ENCODE peak calls at places on chromosomes 2 and 18, in nine cellular contexts. Z is adrenal gland, W is ovary, E is spleen, V is Peyer's patch, L is gastrocnemius medialis, N is prostate gland, D is thyroid gland, Q is heart left ventricle. Y is an unnamed sample.

GRCh38 chr2:182870227-182870626 is 3.8 kb upstream of the FRZB start:
- DNase-seq in L (no peak), W (no peak), E (no peak), N (no peak), V (no peak), Q (no peak), Z (no peak), D (no peak), Y (no peak)

GRCh38 chr2:23138686-23139085 is 246.3 kb upstream of the KLHL29 start:
- DNase-seq in Z (no peak), L (no peak), E (no peak), Q (no peak), V (no peak), N (no peak), W (no peak), D (no peak), Y (no peak)

GRCh38 chr2:198177040-198177439 is 372.6 kb downstream of the PLCL1 start:
- DNase-seq in L (no peak), E (no peak), W (no peak), N (no peak), V (no peak), D (no peak), Z (no peak), Q (no peak), Y (no peak)

GRCh38 chr2:190837417-190837816 is 43.2 kb upstream of the GLS start:
- DNase-seq in D (no peak), Q (no peak), L (no peak), E (no peak), W (no peak), N (no peak), V (no peak), Z (no peak), Y (no peak)

GRCh38 chr2:160367887-160368286 is 125.7 kb downstream of the RBMS1 start:
- DNase-seq in L (peak), D (no peak), E (no peak), Z (no peak), Q (no peak), W (no peak), N (peak), V (no peak), Y (no peak)

GRCh38 chr18:76340410-76340809 is 154.6 kb downstream of the ZNF516 start:
- DNase-seq in Z (no peak), N (no peak), V (no peak), E (no peak), Q (no peak), D (no peak), L (no peak), W (no peak), Y (no peak)

GRCh38 chr2:140808816-140809215 is 1322.0 kb downstream of the LRP1B start:
- DNase-seq in L (no peak), D (no peak), Z (no peak), V (no peak), E (no peak), W (no peak), N (no peak), Q (no peak), Y (no peak)

GRCh38 chr2:171688129-171688465 is 828 bp downstream of the DYNC1I2 start:
- DNase-seq in Q (no peak), Z (no peak), E (no peak), L (no peak), D (no peak), W (no peak), N (peak), V (no peak), Y (no peak)

GRCh38 chr2:191836853-191837769 is 9.8 kb downstream of the CAVIN2 start:
- DNase-seq in D (peak), N (no peak), V (no peak), Z (no peak), W (no peak), Q (no peak), L (no peak), E (no peak), Y (no peak)

GRCh38 chr2:191838526-191838925 is 8.4 kb downstream of the CAVIN2 start:
- DNase-seq in E (no peak), Z (no peak), Q (no peak), V (no peak), W (no peak), D (no peak), L (no peak), N (no peak), Y (no peak)

GRCh38 chr2:191840916-191841315 is 6.0 kb downstream of the CAVIN2 start:
- DNase-seq in Q (no peak), Z (no peak), E (no peak), L (no peak), W (no peak), D (no peak), N (no peak), V (no peak), Y (no peak)

GRCh38 chr2:191836471-191836852 is 10.4 kb downstream of the CAVIN2 start:
- DNase-seq in L (no peak), Q (no peak), D (no peak), E (no peak), Z (no peak), N (no peak), W (no peak), V (no peak), Y (no peak)

GRCh38 chr2:191839918-191840804 is 6.7 kb downstream of the CAVIN2 start:
- DNase-seq in D (no peak), Q (no peak), V (no peak), N (no peak), E (no peak), Z (no peak), W (no peak), L (no peak), Y (no peak)
- TF ChIP-seq CTCF in D (no peak), Q (no peak), V (no peak), N (no peak), E (no peak), Z (no peak), W (no peak), L (no peak), Y (no peak)

DNA sequence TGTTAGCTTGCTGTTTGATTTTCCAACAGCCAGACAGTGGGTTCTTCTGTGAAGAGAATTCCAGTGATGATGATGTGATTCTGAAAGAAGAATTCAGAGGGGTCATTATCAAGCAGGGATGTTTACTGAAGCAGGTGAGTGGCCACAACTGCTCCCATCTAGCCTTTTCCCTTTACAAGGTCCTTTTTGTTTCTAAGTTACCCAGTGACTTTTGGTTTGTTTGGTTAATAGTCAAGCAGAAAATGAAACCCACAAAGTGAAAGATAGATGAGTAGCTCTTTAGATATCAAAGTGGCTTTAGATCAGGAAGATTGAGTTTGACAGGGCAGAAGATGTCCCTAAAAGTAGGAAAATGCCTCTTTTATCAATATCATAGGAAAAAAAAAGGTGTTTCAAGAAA is 23.3 kb downstream of the PLEK start:
- DNase-seq in D (no peak), L (no peak), W (no peak), N (no peak), Z (no peak), Q (no peak), V (no peak), E (no peak), Y (no peak)
- H3K4me3 ChIP-seq in D (no peak), L (no peak), W (no peak), N (no peak), Z (no peak), Q (no peak), V (no peak), E (no peak), Y (no peak)

DNA sequence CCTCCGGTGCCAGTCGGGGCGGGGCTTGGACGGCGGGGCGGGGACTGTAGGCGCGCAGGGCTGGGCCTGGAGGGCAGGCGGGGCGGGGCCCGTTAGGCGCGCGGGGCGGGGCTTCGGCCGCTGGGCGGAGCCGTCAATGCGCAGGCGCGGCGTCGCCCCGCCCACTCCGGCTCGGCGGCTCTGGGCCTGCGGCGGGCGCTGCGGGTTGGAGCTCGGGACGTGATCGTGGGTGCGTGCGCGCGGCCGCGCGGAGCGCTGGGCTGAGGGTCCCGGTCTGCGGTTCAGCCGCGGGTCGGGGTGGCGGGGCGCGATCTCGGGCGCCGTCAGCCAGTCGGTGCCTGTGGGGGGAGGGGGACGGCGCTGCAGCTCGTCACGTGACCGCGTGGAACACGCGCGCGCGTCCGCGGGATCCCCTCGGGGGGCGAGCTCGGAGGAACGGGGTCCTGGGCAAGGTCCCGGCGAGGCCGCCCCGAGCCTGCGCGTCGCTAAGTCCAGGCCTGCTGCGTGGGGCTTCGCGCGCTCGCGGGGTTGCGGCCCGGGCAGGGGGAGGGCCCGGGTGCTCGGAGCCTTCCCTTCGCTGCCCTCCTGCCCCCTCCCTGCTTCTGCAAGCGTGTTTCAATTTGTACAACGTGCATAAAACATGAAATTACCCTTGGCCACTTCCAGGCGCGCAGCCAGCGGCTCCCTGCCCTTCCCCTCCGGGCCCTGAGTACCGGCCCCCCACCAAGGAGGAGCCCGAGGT is at the start of gene D2HGDH:
- DNase-seq in Z (peak), W (peak), V (peak), Q (peak), L (peak), D (peak), N (peak), E (peak), Y (peak)
- TF ChIP-seq POLR2A in Z (peak), W (peak), V (peak), Q (peak), L (peak), D (peak), N (peak), E (no peak), Y (no peak)

GRCh38 chr2:118853647-118854367 is 6.4 kb upstream of the EN1 start:
- DNase-seq in Z (no peak), Q (no peak), L (no peak), W (no peak), N (no peak), V (no peak), E (no peak), D (no peak), Y (no peak)
- TF ChIP-seq CTCF in Z (no peak), Q (no peak), L (no peak), W (no peak), N (no peak), V (no peak), E (no peak), D (no peak), Y (no peak)

DNA sequence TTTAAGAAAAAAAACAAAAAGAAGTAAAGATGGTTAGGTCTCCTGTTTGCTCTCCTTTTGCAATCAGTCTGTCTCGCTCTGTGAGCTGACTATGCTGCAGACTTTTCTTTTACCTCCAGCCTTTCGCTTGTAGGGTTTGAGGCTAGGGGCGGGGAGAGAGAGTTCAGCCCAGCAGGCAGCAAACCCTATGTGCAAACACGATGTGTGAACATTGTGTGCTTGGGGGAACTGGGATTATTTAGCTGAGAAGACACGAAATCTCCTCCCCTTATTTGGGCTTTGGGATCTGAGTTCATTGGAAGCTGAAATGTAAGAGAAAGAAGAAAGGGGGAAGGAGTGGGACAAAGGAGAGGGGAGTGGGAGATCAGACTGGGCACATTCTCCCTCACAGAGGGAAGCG is 189.5 kb upstream of the TNP1 start:
- DNase-seq in E (no peak), Z (no peak), L (no peak), V (no peak), Q (no peak), N (no peak), D (no peak), W (no peak), Y (no peak)
- H3K4me3 ChIP-seq in E (no peak), Z (no peak), L (no peak), V (no peak), Q (no peak), N (no peak), D (no peak), W (no peak), Y (no peak)

GRCh38 chr18:67094123-67094522 is 422.4 kb downstream of the DSEL start:
- DNase-seq in W (no peak), Z (no peak), N (no peak), V (no peak), Q (no peak), L (no peak), E (no peak), D (no peak), Y (no peak)
- TF ChIP-seq POLR2A in W (no peak), Z (no peak), N (no peak), V (no peak), Q (no peak), L (no peak), E (no peak), D (no peak), Y (no peak)

Y was measured in lower leg skin.